ENCODE peak calls at places on chromosomes 11 and 22, in five cellular contexts. F is CD8-positive, alpha-beta T cell; K is cardiac muscle cell; U is neural progenitor cell; M is heart right ventricle. X is an unnamed sample.

GRCh38 chr11:2779499-2779980 is 79.7 kb upstream of the KCNQ1OT1 start:
- DNase-seq in F (no peak), K (no peak), U (no peak), M (no peak), X (no peak)

GRCh38 chr11:110478410-110478809 is 48.7 kb downstream of the FDX1 start:
- DNase-seq in F (no peak), K (peak; percentile 59), U (peak; percentile 78), M (no peak), X (no peak)

GRCh38 chr11:43515090-43515489 is 156.4 kb downstream of the TTC17 start:
- DNase-seq in F (no peak), K (peak; percentile 46), U (peak; percentile 44), M (no peak), X (no peak)

GRCh38 chr11:132028380-132029240 is 658.2 kb downstream of the NTM start:
- DNase-seq in F (no peak), K (peak; percentile 53), U (peak; percentile 36), M (no peak), X (no peak)

GRCh38 chr22:23497016-23497885 is 82.8 kb downstream of the IGLL1 start:
- DNase-seq in F (no peak), K (no peak), U (no peak), M (no peak), X (no peak)

GRCh38 chr22:37126383-37126782 is 16.9 kb upstream of the TMPRSS6 start:
- DNase-seq in F (no peak), K (peak; percentile 21), U (peak; percentile 50), M (no peak), X (no peak)

GRCh38 chr22:24601217-24602104 is 1.5 kb upstream of the GGT1 start:
- DNase-seq in F (no peak), K (no peak), U (no peak), M (peak; percentile 80), X (no peak)

GRCh38 chr11:45336136-45336535 is 50.0 kb upstream of the SYT13 start:
- DNase-seq in F (no peak), K (no peak), U (no peak), M (no peak), X (no peak)

GRCh38 chr22:41770715-41771452 is 29.6 kb upstream of the CCDC134 start:
- DNase-seq in F (no peak), K (no peak), U (no peak), M (no peak), X (no peak)

GRCh38 chr11:122668562-122669090 is 13.1 kb downstream of the UBASH3B start:
- DNase-seq in F (no peak), K (no peak), U (no peak), M (no peak), X (peak; percentile 31)

GRCh38 chr11:77107950-77108349 is 5.3 kb downstream of the OMP start:
- DNase-seq in F (no peak), K (no peak), U (no peak), M (no peak), X (no peak)

GRCh38 chr11:36427079-36427478 is 83.0 kb downstream of the TRAF6 start:
- DNase-seq in F (no peak), K (no peak), U (no peak), M (no peak), X (no peak)

GRCh38 chr22:33986167-33986771 is 66.0 kb upstream of the LARGE1 start:
- DNase-seq in F (no peak), K (no peak), U (no peak), M (no peak), X (peak; percentile 10)

GRCh38 chr11:125645871-125646270 is 20.9 kb downstream of the CHEK1 start:
- DNase-seq in F (no peak), K (no peak), U (no peak), M (no peak), X (no peak)

GRCh38 chr22:35496768-35497312 is 43.8 kb upstream of the RASD2 start:
- DNase-seq in F (no peak), K (no peak), U (no peak), M (no peak), X (no peak)

GRCh38 chr22:36765131-36765942 is 10.6 kb downstream of the IFT27 start:
- DNase-seq in F (no peak), K (no peak), U (no peak), M (no peak), X (no peak)

GRCh38 chr11:126163074-126163700 is 48.3 kb downstream of the RPUSD4 start:
- DNase-seq in F (no peak), K (no peak), U (peak; percentile 83), M (no peak), X (no peak)

DNA sequence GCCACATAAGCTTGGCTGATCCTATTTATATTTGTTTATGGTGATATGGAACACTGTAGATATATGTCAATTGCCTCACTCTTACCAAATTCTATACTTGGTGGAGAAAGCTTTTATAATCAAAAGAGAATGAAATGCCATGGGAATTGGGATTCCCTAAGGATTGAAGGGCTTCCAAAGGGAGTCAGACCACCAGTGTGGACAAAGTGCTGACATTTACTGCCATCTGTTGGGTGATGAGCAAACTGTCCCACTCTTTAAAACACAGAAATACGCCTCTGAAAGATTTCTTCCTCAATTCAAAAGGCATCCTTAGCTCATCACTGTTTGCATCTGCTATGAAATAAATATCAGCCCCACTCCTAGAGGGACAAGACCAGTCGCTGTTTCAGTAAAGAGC is 7.1 kb downstream of the SLC1A2 start:
- DNase-seq in F (no peak), K (peak; percentile 44), U (peak; percentile 56), M (no peak), X (no peak)
- TF ChIP-seq CTCF in F (peak; percentile 17), K (peak; percentile 32), U (peak; percentile 61), M (no peak), X (peak; percentile 48)

GRCh38 chr11:64246874-64247728 is at the start of gene PPP1R14B:
- DNase-seq in F (peak; percentile 68), K (peak; percentile 94), U (peak; percentile 95), M (peak; percentile 92), X (peak; percentile 83)

GRCh38 chr11:64249563-64250405 is 1.5 kb upstream of the PLCB3 start:
- DNase-seq in F (no peak), K (no peak), U (no peak), M (no peak), X (no peak)

GRCh38 chr11:64248578-64248977 is 1.8 kb upstream of the PPP1R14B start:
- DNase-seq in F (no peak), K (no peak), U (peak; percentile 54), M (no peak), X (no peak)

GRCh38 chr11:64249038-64249437 is 2.3 kb upstream of the PLCB3 start:
- DNase-seq in F (no peak), K (no peak), U (no peak), M (peak; percentile 11), X (no peak)

GRCh38 chr11:64247729-64248531 is 1.2 kb upstream of the PPP1R14B start:
- DNase-seq in F (no peak), K (no peak), U (no peak), M (peak; percentile 10), X (no peak)
- H3K4me3 ChIP-seq in F (peak overlapping the region; percentile 98), K (peak overlapping the region; percentile 48), U (peak overlapping the region; percentile 71), M (peak overlapping the region; percentile 73), X (peak overlapping the region; percentile 78)

GRCh38 chr22:43890901-43891331 is 897 bp downstream of the PNPLA5 start:
- DNase-seq in F (no peak), K (no peak), U (no peak), M (no peak), X (no peak)
- H3K27me3 ChIP-seq in F (peaks cover 3% of the 10 kb centered on the region), K (peaks cover 47% of the 10 kb centered on the region), U (peaks cover 55% of the 10 kb centered on the region), M (peaks cover 82% of the 10 kb centered on the region), X (peaks cover 10% of the 10 kb centered on the region)

GRCh38 chr11:71418643-71419042 is 29.6 kb downstream of the DHCR7 start:
- DNase-seq in F (no peak), K (no peak), U (no peak), M (no peak), X (peak; percentile 57)
- TF ChIP-seq CTCF in F (no peak), K (no peak), U (no peak), M (no peak), X (no peak)

DNA sequence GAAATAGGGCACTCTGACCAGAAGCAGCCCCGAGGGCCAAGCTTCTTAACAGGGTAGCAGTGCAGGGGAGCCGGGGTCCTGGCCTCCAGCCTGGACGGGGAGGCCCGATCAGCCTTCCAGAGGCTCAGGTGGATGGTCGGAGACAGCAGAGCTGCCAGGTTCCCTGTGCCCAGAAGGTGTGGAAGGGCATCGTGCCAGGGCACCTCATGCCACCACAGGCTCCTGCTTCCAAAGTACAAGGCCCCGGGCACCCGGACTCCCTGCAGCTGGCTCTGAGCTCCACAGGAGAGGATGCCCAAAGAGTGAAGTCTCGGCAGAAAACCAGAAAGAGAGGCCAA is 14.3 kb downstream of the EHD1 start:
- DNase-seq in F (no peak), K (no peak), U (no peak), M (no peak), X (no peak)
- H3K4me3 ChIP-seq in F (peak overlapping the region; percentile 36), K (no peak overlapping the region), U (no peak overlapping the region), M (peak overlapping the region; percentile 23), X (peak overlapping the region; percentile 43)

GRCh38 chr11:19352736-19353110 is 112.0 kb upstream of the E2F8 start:
- DNase-seq in F (no peak), K (no peak), U (no peak), M (no peak), X (no peak)
- H3K27me3 ChIP-seq in F (peaks cover 3% of the 10 kb centered on the region), K (peaks cover 17% of the 10 kb centered on the region), U (peaks cover 72% of the 10 kb centered on the region), M (peaks cover 45% of the 10 kb centered on the region), X (no peaks in the 10 kb centered on the region)

DNA sequence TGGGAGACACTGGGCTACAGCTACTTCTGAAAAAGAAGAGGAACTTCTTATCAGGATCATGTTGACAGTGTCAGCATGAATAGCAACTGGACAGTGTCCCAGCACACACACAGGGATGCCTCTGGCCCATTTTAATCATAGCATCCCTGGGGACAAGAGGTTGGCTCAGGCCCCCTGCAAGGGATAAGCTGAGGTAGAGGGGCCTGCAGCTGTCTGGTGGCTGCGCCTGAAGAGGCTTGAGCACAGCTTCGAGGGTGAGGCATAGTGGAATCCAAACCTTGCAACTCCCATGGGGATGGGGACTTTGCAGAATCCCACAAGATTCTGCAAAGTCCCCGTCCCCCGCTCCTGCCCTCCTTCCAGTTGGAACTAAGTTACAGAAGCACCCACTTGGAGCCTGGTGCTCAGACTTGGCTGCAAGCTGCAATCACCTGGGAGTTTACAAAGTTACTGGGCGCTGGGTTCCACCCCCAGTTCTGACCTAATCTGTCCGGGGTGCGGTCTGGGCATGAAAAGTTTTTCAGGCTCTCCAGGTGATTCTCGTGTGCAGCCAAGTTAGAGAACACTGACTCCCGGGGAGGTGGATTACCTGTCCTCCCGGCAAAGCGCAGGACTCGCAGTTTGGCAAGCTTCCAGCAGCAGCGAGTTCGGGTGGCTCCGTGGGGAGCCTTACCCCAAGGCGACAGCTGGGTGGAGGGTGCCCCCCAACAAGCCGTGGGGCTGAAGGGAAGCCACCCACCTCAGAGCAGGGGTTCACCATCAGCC is 16.0 kb upstream of the LINC01488 start:
- DNase-seq in F (no peak), K (no peak), U (no peak), M (no peak), X (no peak)
- TF ChIP-seq CTCF in F (no peak), K (no peak), U (no peak), M (no peak), X (no peak)

DNA sequence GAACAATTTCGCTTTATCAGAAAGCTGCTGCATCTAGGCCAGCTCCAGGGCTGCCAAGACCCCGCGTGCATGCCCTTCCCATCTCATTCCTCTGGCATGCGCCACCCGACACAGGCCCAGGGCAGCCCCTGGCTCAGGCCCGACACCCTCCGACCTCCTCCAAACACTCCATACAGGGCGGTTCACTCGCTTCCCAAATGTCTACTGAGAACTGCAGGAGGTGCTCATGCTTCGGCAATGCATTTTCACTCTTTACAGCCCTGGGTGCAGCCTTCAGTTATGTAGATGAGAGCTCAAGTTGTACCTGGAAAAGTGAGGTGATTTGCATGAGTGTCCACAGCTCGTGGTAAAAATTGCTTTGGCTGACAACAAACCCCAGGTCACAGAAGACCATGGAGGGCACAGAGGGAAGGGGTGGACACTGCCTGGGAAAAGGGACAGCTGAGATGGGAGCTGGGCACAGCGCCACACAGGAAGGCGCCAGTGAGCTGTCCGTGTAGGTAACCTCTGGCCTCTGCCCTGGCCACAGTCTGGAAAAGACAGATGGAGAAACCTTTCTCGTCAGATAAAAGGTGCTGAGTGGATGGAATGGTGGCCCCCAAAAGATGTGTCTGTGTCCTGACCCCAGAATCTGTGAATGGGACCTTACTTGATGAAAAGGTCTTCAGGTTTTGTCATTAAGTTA is 1351.9 kb downstream of the BRD1 start:
- DNase-seq in F (no peak), K (no peak), U (no peak), M (no peak), X (no peak)
- H3K4me3 ChIP-seq in F (no peak overlapping the region), K (no peak overlapping the region), U (no peak overlapping the region), M (no peak overlapping the region), X (no peak overlapping the region)

X was measured in GM06990.